ENCODE peak calls at places on chromosomes 13 and 19, in seven cellular contexts. One of them, this sample, is unnamed.

GRCh38 chr13:67416047-67416925 is 186.2 kb upstream of the PCDH9 start:
- DNase-seq in cardiac muscle cell: peak; percentile 64
- DNase-seq in lower leg skin: no peak
- DNase-seq in colonic mucosa: no peak
- DNase-seq in stimulated activated naive CD8-positive, alpha-beta T cell treated with anti-CD3 and anti-CD28 coated beads, Interleukin-15, amount 100 ng/mL, for 72 hours: no peak
- DNase-seq in OCI-LY7: peak; percentile 5
- DNase-seq in tibial nerve: no peak
- DNase-seq in this sample: peak; percentile 6

GRCh38 chr13:51761638-51762350 is 42.2 kb downstream of the DHRS12 start:
- DNase-seq in stimulated activated naive CD8-positive, alpha-beta T cell treated with anti-CD3 and anti-CD28 coated beads, Interleukin-15, amount 100 ng/mL, for 72 hours: no peak
- DNase-seq in colonic mucosa: no peak
- DNase-seq in OCI-LY7: no peak
- DNase-seq in lower leg skin: no peak
- DNase-seq in cardiac muscle cell: no peak
- DNase-seq in tibial nerve: no peak
- DNase-seq in this sample: no peak

GRCh38 chr19:33515921-33516320 is 5.7 kb downstream of the PEPD start:
- DNase-seq in OCI-LY7: no peak
- DNase-seq in stimulated activated naive CD8-positive, alpha-beta T cell treated with anti-CD3 and anti-CD28 coated beads, Interleukin-15, amount 100 ng/mL, for 72 hours: no peak
- DNase-seq in cardiac muscle cell: no peak
- DNase-seq in colonic mucosa: no peak
- DNase-seq in tibial nerve: no peak
- DNase-seq in lower leg skin: no peak
- DNase-seq in this sample: no peak

GRCh38 chr13:97142452-97142851 is 79.7 kb upstream of the MBNL2 start:
- DNase-seq in cardiac muscle cell: peak; percentile 56
- DNase-seq in colonic mucosa: peak; percentile 77
- DNase-seq in lower leg skin: no peak
- DNase-seq in stimulated activated naive CD8-positive, alpha-beta T cell treated with anti-CD3 and anti-CD28 coated beads, Interleukin-15, amount 100 ng/mL, for 72 hours: no peak
- DNase-seq in tibial nerve: no peak
- DNase-seq in OCI-LY7: no peak
- DNase-seq in this sample: peak; percentile 30

GRCh38 chr13:49746111-49746510 is 46.4 kb downstream of the KPNA3 start:
- DNase-seq in lower leg skin: no peak
- DNase-seq in stimulated activated naive CD8-positive, alpha-beta T cell treated with anti-CD3 and anti-CD28 coated beads, Interleukin-15, amount 100 ng/mL, for 72 hours: no peak
- DNase-seq in cardiac muscle cell: no peak
- DNase-seq in tibial nerve: no peak
- DNase-seq in colonic mucosa: peak; percentile 70
- DNase-seq in OCI-LY7: no peak
- DNase-seq in this sample: no peak

GRCh38 chr19:18742838-18743237 is 48.3 kb downstream of the COMP start:
- DNase-seq in OCI-LY7: no peak
- DNase-seq in tibial nerve: no peak
- DNase-seq in stimulated activated naive CD8-positive, alpha-beta T cell treated with anti-CD3 and anti-CD28 coated beads, Interleukin-15, amount 100 ng/mL, for 72 hours: no peak
- DNase-seq in colonic mucosa: peak; percentile 85
- DNase-seq in cardiac muscle cell: no peak
- DNase-seq in lower leg skin: no peak
- DNase-seq in this sample: no peak

GRCh38 chr19:1264801-1265610 is 4.1 kb upstream of the CIRBP start:
- DNase-seq in cardiac muscle cell: peak; percentile 90
- DNase-seq in stimulated activated naive CD8-positive, alpha-beta T cell treated with anti-CD3 and anti-CD28 coated beads, Interleukin-15, amount 100 ng/mL, for 72 hours: no peak
- DNase-seq in OCI-LY7: peak; percentile 91
- DNase-seq in lower leg skin: peak; percentile 96
- DNase-seq in tibial nerve: no peak
- DNase-seq in colonic mucosa: peak; percentile 74
- DNase-seq in this sample: peak; percentile 81

GRCh38 chr19:5057860-5058259 is 88.9 kb downstream of the KDM4B start:
- DNase-seq in tibial nerve: no peak
- DNase-seq in OCI-LY7: peak; percentile 41
- DNase-seq in colonic mucosa: no peak
- DNase-seq in cardiac muscle cell: peak; percentile 18
- DNase-seq in stimulated activated naive CD8-positive, alpha-beta T cell treated with anti-CD3 and anti-CD28 coated beads, Interleukin-15, amount 100 ng/mL, for 72 hours: no peak
- DNase-seq in lower leg skin: no peak
- DNase-seq in this sample: no peak

GRCh38 chr19:52741951-52742485 is 7.2 kb upstream of the ZNF611 start:
- DNase-seq in OCI-LY7: no peak
- DNase-seq in colonic mucosa: no peak
- DNase-seq in tibial nerve: no peak
- DNase-seq in lower leg skin: no peak
- DNase-seq in stimulated activated naive CD8-positive, alpha-beta T cell treated with anti-CD3 and anti-CD28 coated beads, Interleukin-15, amount 100 ng/mL, for 72 hours: no peak
- DNase-seq in cardiac muscle cell: no peak
- DNase-seq in this sample: no peak

GRCh38 chr19:491146-491741 is 5.0 kb upstream of the MADCAM1 start:
- DNase-seq in OCI-LY7: peak; percentile 58
- DNase-seq in cardiac muscle cell: no peak
- DNase-seq in stimulated activated naive CD8-positive, alpha-beta T cell treated with anti-CD3 and anti-CD28 coated beads, Interleukin-15, amount 100 ng/mL, for 72 hours: no peak
- DNase-seq in tibial nerve: no peak
- DNase-seq in lower leg skin: no peak
- DNase-seq in colonic mucosa: no peak
- DNase-seq in this sample: no peak